ENCODE peak calls at places on chromosomes 1 and 21, in seven cellular contexts. D, X, Q, B, I, S and K are unnamed samples.

GRCh38 chr1:56378376-56379070 is 200.8 kb downstream of the PLPP3 start:
- DNase-seq in S (no peak), B (peak; percentile 69), X (no peak), Q (no peak), D (no peak), I (no peak), K (no peak)

GRCh38 chr1:234780531-234781162 is 170.7 kb upstream of the IRF2BP2 start:
- DNase-seq in Q (peak; percentile 34), X (no peak), I (no peak), S (no peak), B (no peak), D (no peak), K (no peak)

GRCh38 chr21:37372127-37372731 is 5.7 kb downstream of the DYRK1A start:
- DNase-seq in X (no peak), I (peak; percentile 28), D (no peak), S (no peak), Q (no peak), B (no peak), K (no peak)

GRCh38 chr1:12616709-12617373 is 1.2 kb downstream of the DHRS3 start:
- DNase-seq in Q (no peak), X (peak; percentile 52), D (peak; percentile 7), S (no peak), B (no peak), I (peak; percentile 23), K (no peak)

GRCh38 chr1:91712981-91713841 is 172.7 kb downstream of the TGFBR3 start:
- DNase-seq in I (no peak), D (no peak), B (no peak), Q (no peak), X (no peak), S (peak; percentile 78), K (no peak)

GRCh38 chr1:212488436-212489283 is 55.9 kb downstream of the NENF start:
- DNase-seq in Q (no peak), D (no peak), S (peak; percentile 97), I (no peak), X (peak; percentile 80), B (no peak), K (no peak)

GRCh38 chr1:170369000-170369399 is 163.0 kb upstream of the GORAB start:
- DNase-seq in B (no peak), Q (no peak), I (no peak), S (no peak), D (no peak), X (no peak), K (no peak)

GRCh38 chr1:183881387-183882084 is 76.6 kb downstream of the RGL1 start:
- DNase-seq in I (no peak), B (peak; percentile 81), Q (peak; percentile 98), S (peak; percentile 86), X (peak; percentile 77), D (no peak), K (no peak)

GRCh38 chr1:204992499-204992898 is 50.5 kb upstream of the CNTN2 start:
- DNase-seq in Q (no peak), S (no peak), X (no peak), D (no peak), B (no peak), I (peak; percentile 35), K (no peak)

GRCh38 chr21:26332873-26333272 is 162.3 kb upstream of the APP start:
- DNase-seq in S (no peak), I (no peak), B (no peak), D (no peak), Q (no peak), X (no peak), K (no peak)

GRCh38 chr1:191963286-191963685 is 195.0 kb upstream of the RGS18 start:
- DNase-seq in X (no peak), B (no peak), I (no peak), D (no peak), Q (no peak), S (peak; percentile 59), K (no peak)

GRCh38 chr1:241658081-241658793 is 6.2 kb downstream of the WDR64 start:
- DNase-seq in Q (no peak), X (no peak), S (no peak), D (no peak), I (no peak), B (no peak), K (no peak)

DNA sequence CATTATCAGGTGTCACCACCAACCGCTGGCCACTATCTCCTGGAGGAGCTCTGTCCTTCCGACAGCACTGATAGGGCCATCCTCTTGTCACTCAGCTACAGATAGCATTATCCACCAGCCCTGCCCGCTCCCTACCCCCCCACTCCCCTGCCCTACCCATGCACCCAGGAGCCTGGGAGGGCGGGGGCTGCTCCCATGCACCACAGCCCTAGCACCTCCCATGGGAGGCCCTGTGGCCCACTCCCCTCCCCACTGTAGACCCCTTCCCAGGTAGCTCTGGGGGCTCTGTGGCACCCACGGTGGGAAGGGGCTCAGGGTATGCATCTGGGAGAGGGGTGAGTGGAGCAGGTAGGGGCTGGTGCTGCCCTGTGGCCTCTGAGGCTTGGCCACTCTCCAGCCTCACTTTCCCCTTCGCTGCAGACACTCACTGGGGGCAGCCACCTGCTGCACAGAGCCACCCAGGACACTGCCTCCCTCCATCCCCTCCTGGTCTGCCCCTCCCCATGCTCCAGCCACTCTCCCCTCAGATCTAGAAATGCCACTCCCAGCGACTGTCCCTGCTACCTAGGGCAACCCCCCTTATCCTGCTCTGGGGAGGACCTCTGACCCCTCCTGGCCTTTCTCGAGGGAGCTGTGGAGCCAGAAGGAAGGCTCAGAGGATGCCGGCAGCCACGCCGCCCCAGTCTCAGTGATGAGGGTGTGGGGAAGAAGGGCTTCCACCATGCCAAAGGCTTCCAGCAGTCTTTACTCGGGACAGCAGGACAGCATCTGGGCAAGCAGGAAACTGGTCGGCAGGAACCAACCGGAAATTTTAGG is 58.5 kb downstream of the WNT9A start:
- DNase-seq in Q (no peak), S (no peak), B (peak; percentile 6), X (peak; percentile 5), I (no peak), D (no peak), K (no peak)
- H3K36me3 ChIP-seq in Q (no peaks in the 10 kb centered on the region), S (no peaks in the 10 kb centered on the region), B (no peaks in the 10 kb centered on the region), X (no peaks in the 10 kb centered on the region), I (no peaks in the 10 kb centered on the region), D (no peaks in the 10 kb centered on the region), K (no peaks in the 10 kb centered on the region)

DNA sequence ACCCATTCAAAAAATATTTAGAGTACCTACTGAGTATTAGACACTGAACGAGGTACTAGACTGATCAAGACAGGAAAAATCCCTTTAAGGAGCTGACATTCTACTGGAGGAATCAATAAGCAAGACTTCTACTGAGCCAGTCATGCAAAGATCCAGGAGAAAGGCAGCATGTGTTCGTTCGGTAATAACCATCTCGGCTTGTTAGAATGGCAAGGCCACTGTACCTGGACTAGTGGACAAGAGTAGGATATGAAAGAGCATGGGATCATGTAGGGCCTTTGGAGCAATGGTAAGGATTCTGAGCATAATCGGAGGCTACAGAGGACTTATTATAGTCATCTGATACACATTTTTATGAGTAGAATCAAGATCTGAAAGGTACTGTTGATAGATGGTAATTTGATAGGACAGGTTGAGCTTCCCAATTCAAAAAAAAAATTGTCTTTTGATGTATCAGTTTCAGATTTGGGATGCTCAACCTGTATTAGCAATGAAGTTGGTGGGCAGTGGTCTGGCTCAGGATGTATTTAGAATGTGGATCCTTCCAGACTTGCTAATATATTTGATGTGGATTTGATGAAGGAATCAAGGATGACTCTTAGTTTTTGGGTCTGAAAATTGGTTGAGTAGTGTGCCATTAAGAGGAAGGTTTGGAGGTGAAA is 2.3 kb downstream of the COX20 start:
- DNase-seq in D (no peak), X (no peak), I (no peak), S (no peak), Q (no peak), B (no peak), K (no peak)
- H3K4me3 ChIP-seq in D (no peak overlapping the region), X (no peak overlapping the region), I (no peak overlapping the region), S (no peak overlapping the region), Q (no peak overlapping the region), B (no peak overlapping the region), K (no peak overlapping the region)

DNA sequence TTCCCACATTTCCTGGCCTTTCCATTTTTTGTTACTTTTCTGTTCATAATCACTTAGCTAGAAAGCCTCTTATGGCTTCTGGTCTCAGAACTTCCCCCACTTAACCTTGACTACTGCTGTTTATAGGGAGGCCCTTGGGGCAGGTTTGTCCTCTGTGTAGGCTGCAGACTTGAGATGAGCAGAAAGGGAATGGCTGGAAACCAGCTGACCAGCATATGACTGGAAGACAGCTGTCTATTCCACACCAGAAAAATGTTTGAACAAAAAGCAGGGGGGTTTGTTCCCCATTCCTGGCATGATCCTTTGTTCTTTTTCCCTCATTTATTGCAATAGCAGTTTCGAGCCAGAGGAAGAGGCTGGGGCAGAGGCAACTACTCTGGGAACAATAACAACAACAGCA is 4.9 kb upstream of the SH3D21 start:
- DNase-seq in D (no peak), B (no peak), S (no peak), I (no peak), Q (no peak), X (no peak), K (no peak)
- H3K36me3 ChIP-seq in D (peaks cover 72% of the 10 kb centered on the region), B (peaks cover 35% of the 10 kb centered on the region), S (peaks cover 54% of the 10 kb centered on the region), I (peaks cover 73% of the 10 kb centered on the region), Q (peaks cover 38% of the 10 kb centered on the region), X (no peaks in the 10 kb centered on the region), K (peaks cover 48% of the 10 kb centered on the region)

GRCh38 chr1:109371271-109371739 is 26.4 kb downstream of the SORT1 start:
- DNase-seq in X (no peak), S (peak; percentile 65), B (no peak), I (no peak), D (no peak), Q (no peak), K (no peak)
- H3K4me3 ChIP-seq in X (no peak overlapping the region), S (peak overlapping the region; percentile 18), B (no peak overlapping the region), I (no peak overlapping the region), D (no peak overlapping the region), Q (no peak overlapping the region), K (no peak overlapping the region)

DNA sequence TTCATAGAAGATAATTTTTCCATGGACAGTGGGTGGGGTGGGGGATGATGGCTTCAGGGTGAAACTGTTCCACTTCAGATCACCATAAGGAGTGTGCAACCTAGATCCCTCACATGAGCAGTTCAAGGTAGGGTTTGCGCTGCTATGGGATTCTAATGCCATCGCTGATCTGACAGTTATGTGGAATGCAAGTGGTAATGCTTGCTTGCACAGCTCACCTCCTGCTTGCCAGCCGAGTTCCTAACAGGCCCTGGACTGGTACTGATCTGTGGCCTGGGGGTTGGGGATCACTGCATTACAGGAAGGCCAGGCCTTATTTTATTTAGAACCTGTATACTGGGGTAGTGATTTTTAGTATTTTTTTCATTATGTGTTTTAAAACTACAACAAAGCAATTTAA is 22.0 kb downstream of the MAN1A2 start:
- DNase-seq in B (peak; percentile 36), Q (no peak), X (no peak), D (no peak), S (no peak), I (no peak), K (no peak)
- H3K36me3 ChIP-seq in B (no peaks in the 10 kb centered on the region), Q (no peaks in the 10 kb centered on the region), X (no peaks in the 10 kb centered on the region), D (no peaks in the 10 kb centered on the region), S (no peaks in the 10 kb centered on the region), I (no peaks in the 10 kb centered on the region), K (no peaks in the 10 kb centered on the region)

GRCh38 chr21:42377211-42377950 is 11.0 kb upstream of the TFF1 start:
- DNase-seq in X (no peak), S (no peak), Q (no peak), B (no peak), D (no peak), I (no peak), K (no peak)
- H3K4me3 ChIP-seq in X (no peak overlapping the region), S (no peak overlapping the region), Q (no peak overlapping the region), B (no peak overlapping the region), D (no peak overlapping the region), I (no peak overlapping the region), K (no peak overlapping the region)

DNA sequence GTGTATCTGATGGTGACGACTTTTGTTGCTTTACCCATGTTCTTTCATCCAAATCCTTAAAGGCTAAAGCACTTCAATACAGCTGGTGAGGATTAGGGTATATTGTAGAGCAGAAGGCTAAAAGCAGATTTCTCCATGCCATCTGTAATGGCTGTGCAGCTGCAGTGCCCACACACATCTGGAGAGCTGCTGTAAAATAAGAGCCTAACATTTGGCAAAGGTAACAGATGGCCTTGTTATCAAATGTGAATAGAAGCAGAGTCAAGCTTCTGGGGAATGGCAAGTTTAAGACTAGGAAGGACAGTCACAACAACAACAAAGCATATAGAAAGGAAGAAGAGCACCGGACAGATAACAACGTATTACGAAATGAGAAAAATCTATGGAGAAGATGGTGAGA is 1093.0 kb downstream of the ADGRL2 start:
- DNase-seq in S (no peak), D (no peak), B (peak; percentile 9), I (no peak), Q (no peak), X (no peak), K (no peak)
- H3K36me3 ChIP-seq in S (no peaks in the 10 kb centered on the region), D (no peaks in the 10 kb centered on the region), B (no peaks in the 10 kb centered on the region), I (no peaks in the 10 kb centered on the region), Q (no peaks in the 10 kb centered on the region), X (no peaks in the 10 kb centered on the region), K (no peaks in the 10 kb centered on the region)